ENCODE peak calls at places on chromosomes 6 and 20, in seven cellular contexts. V is neural progenitor cell, I is progenitor cell of endocrine pancreas, Z is MM.1S, M is HFFc6, R is foreskin fibroblast, S is HL-60. G is an unnamed sample.

GRCh38 chr6:131787955-131788712 is 19.7 kb upstream of the ENPP1 start:
- DNase-seq in R (peak), I (no peak), V (peak), Z (no peak), S (no peak), M (peak), G (no peak)

GRCh38 chr6:88246654-88247053 is 80.5 kb upstream of the CNR1 start:
- DNase-seq in S (no peak), V (no peak), R (no peak), I (no peak), M (no peak), Z (no peak), G (no peak)

GRCh38 chr6:98641929-98642328 is 192.4 kb upstream of the POU3F2 start:
- DNase-seq in Z (no peak), I (no peak), R (no peak), V (peak), S (no peak), M (no peak), G (peak)

GRCh38 chr6:98636941-98637340 is 197.4 kb upstream of the POU3F2 start:
- DNase-seq in R (no peak), I (no peak), V (peak), M (no peak), S (no peak), Z (no peak), G (no peak)

GRCh38 chr20:58545565-58546195 is 30.5 kb upstream of the APCDD1L start:
- DNase-seq in R (no peak), S (no peak), I (no peak), Z (no peak), V (no peak), M (no peak), G (no peak)

GRCh38 chr20:57614490-57615471 is 5.4 kb downstream of the ZBP1 start:
- DNase-seq in M (no peak), R (no peak), V (no peak), Z (no peak), S (no peak), I (no peak), G (no peak)

GRCh38 chr6:33746651-33747100 is at the start of gene IP6K3:
- DNase-seq in R (no peak), V (peak), Z (no peak), I (no peak), S (no peak), M (no peak), G (no peak)

GRCh38 chr20:14992961-14993360 is 655.5 kb upstream of the FLRT3 start:
- DNase-seq in S (no peak), V (no peak), R (peak), M (no peak), I (no peak), Z (no peak), G (no peak)

GRCh38 chr20:17933711-17934110 is 34.9 kb downstream of the SNX5 start:
- DNase-seq in V (peak), M (no peak), S (no peak), R (no peak), I (no peak), Z (no peak), G (no peak)

GRCh38 chr6:142605922-142606321 is 304.1 kb downstream of the ADGRG6 start:
- DNase-seq in S (peak), I (no peak), M (peak), V (no peak), R (peak), Z (no peak), G (no peak)

GRCh38 chr6:132414332-132414731 is 13.1 kb upstream of the MOXD1 start:
- DNase-seq in S (no peak), M (no peak), I (no peak), V (no peak), Z (no peak), R (no peak), G (no peak)

GRCh38 chr6:154511735-154512097 is 1.2 kb upstream of the CNKSR3 start:
- DNase-seq in M (no peak), V (no peak), Z (no peak), I (no peak), S (no peak), R (no peak), G (no peak)

GRCh38 chr6:154508573-154509375 is 1.7 kb downstream of the CNKSR3 start:
- DNase-seq in S (no peak), R (no peak), M (no peak), Z (no peak), I (no peak), V (no peak), G (peak)

GRCh38 chr6:154512214-154512613 is 1.7 kb upstream of the CNKSR3 start:
- DNase-seq in R (no peak), M (no peak), S (no peak), Z (no peak), I (no peak), V (no peak), G (no peak)

GRCh38 chr6:154509421-154510143 is 903 bp downstream of the CNKSR3 start:
- DNase-seq in S (peak), R (no peak), I (peak), M (no peak), Z (no peak), V (peak), G (peak)

DNA sequence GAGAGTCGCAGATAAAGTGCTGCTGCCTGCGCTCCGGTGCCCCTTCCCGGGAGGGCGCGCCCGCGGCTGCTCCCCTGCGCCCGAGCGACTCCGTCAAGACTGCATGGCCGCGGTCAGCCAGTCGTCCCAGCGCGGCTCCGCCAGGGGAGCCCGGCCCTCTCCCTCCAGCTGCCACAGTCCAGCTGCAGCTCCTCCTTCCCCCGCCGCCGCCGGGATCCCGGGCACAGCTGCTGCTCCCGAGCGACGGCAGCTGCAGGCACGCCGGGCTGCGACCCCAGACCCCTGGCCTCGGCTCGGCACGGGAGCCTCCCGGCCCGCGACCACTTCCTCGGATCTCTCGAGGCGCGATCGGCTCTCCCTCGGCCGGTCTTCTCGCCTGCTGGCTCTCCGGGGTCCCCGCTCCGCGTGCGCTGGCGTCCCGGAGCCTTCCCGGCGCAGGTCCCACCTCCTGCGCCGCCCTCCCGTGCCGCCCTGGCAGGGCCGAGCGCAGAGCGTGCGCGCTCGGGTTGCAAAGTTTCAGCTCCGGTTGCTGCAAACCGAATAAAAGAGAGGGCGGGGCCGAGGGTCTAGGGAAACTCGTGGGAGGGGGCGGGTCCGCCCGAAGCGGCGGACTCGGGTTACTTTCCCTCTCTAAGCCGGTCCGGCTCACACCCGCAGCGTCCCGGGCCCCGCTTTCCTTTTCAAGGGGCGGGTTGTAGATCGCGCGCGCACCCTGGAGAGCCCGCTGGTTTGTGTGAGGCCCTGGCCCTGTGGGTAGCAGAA is at the start of gene CNKSR3:
- DNase-seq in V (peak), Z (peak), I (peak), R (peak), S (peak), M (peak), G (peak)
- TF ChIP-seq CTCF in V (peak), Z (no peak), I (peak), R (no peak), S (no peak), M (no peak), G (no peak)

DNA sequence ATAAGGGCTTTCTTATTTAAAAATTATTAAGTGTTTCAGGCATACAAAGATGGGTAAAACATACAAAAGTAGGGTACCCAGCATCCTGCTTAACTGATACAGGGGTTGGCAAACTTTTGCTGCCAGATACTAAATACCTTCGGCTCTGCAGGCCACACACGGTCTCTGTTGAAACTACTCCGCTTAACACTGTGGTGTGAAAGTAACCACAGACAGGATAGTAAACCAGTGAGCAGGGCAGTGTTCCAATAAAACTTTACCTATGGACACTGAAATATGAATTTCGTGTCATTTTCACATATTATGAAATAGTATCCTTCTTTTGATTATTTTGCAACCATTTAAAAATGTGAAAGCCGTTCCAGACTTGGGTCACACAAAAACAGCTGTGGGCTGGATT is 92.4 kb downstream of the EYA2 start:
- DNase-seq in R (no peak), I (no peak), V (no peak), S (no peak), M (no peak), Z (no peak), G (no peak)
- TF ChIP-seq CTCF in R (no peak), I (no peak), V (no peak), S (no peak), M (no peak), Z (no peak), G (no peak)

GRCh38 chr20:770691-771090 is 2.4 kb upstream of the SLC52A3 start:
- DNase-seq in R (no peak), V (no peak), S (no peak), Z (no peak), I (no peak), M (no peak), G (no peak)

GRCh38 chr20:771741-772464 is 3.6 kb upstream of the SLC52A3 start:
- DNase-seq in S (no peak), I (no peak), M (no peak), V (no peak), R (no peak), Z (no peak), G (no peak)

GRCh38 chr20:766906-767305 is 1.4 kb downstream of the SLC52A3 start:
- DNase-seq in S (no peak), R (no peak), I (no peak), M (no peak), V (no peak), Z (no peak), G (no peak)

GRCh38 chr20:764255-764654 is 4.0 kb downstream of the SLC52A3 start:
- DNase-seq in R (no peak), Z (no peak), M (no peak), I (no peak), V (no peak), S (no peak), G (no peak)

GRCh38 chr20:768426-768978 is at the start of gene SLC52A3:
- DNase-seq in Z (no peak), I (peak), V (peak), M (no peak), R (no peak), S (no peak), G (peak)
- TF ChIP-seq CTCF in Z (peak), I (peak), V (peak), M (peak), R (no peak), S (no peak), G (peak)

GRCh38 chr6:24882835-24883555 is 52.8 kb downstream of the RIPOR2 start:
- DNase-seq in V (no peak), I (no peak), Z (no peak), S (no peak), R (no peak), M (no peak), G (no peak)

GRCh38 chr6:24887520-24887919 is 48.2 kb downstream of the RIPOR2 start:
- DNase-seq in S (no peak), M (no peak), V (no peak), I (no peak), R (no peak), Z (no peak), G (no peak)

GRCh38 chr6:24879351-24879750 is 56.4 kb downstream of the RIPOR2 start:
- DNase-seq in M (peak), R (no peak), S (no peak), I (no peak), Z (no peak), V (no peak), G (no peak)

GRCh38 chr6:24883618-24884017 is 52.1 kb downstream of the RIPOR2 start:
- DNase-seq in R (peak), V (no peak), I (no peak), Z (no peak), M (peak), S (no peak), G (no peak)

DNA sequence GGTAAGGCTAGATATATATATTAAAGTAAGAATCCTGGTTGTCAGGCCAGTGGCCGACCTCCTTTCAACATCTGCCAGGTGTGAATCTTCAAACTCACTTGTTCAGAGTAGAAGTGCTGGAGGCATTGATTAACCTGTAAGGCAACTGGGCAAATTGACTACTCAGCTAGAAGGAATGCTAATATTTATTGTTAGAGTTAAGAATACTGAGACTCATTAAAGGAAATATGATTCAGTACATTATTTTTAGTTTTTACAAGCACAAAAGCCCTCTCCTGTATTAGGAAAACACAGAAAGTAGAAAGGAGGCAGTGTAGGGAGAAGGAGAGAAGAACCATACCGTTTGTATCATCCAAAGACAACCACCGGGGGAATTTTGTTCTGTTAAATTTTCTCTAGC is 53.5 kb downstream of the RIPOR2 start:
- DNase-seq in M (peak), R (no peak), S (no peak), V (no peak), Z (no peak), I (no peak), G (no peak)
- TF ChIP-seq CTCF in M (peak), R (no peak), S (no peak), V (no peak), Z (no peak), I (no peak), G (no peak)

GRCh38 chr20:13753436-13754036 is 31.2 kb downstream of the ESF1 start:
- DNase-seq in R (no peak), M (no peak), Z (no peak), I (no peak), V (no peak), S (no peak), G (no peak)

GRCh38 chr20:13758884-13759283 is 25.8 kb downstream of the ESF1 start:
- DNase-seq in R (no peak), Z (peak), S (no peak), M (no peak), I (no peak), V (no peak), G (no peak)

GRCh38 chr20:13756551-13756950 is 28.2 kb downstream of the ESF1 start:
- DNase-seq in S (no peak), V (no peak), I (no peak), R (no peak), Z (no peak), M (no peak), G (no peak)

GRCh38 chr20:13749811-13750210 is 34.9 kb downstream of the ESF1 start:
- DNase-seq in R (no peak), I (no peak), M (no peak), Z (no peak), S (peak), V (no peak), G (no peak)

GRCh38 chr20:13755809-13756208 is 28.9 kb downstream of the ESF1 start:
- DNase-seq in S (no peak), R (no peak), Z (no peak), M (no peak), I (no peak), V (no peak), G (no peak)
- TF ChIP-seq CTCF in S (no peak), R (no peak), Z (no peak), M (no peak), I (no peak), V (no peak), G (no peak)

GRCh38 chr6:2469428-2469827 is 224.0 kb upstream of the GMDS start:
- DNase-seq in M (no peak), R (no peak), I (no peak), V (no peak), Z (no peak), S (no peak), G (no peak)
- TF ChIP-seq CTCF in M (no peak), R (no peak), I (no peak), V (no peak), Z (no peak), S (no peak), G (no peak)

GRCh38 chr6:4023240-4023639 is 55.7 kb downstream of the FAM217A start:
- DNase-seq in R (no peak), V (no peak), Z (no peak), I (no peak), S (no peak), M (no peak), G (no peak)

GRCh38 chr6:4021862-4022715 is 56.8 kb downstream of the FAM217A start:
- DNase-seq in V (no peak), M (peak), S (no peak), I (no peak), Z (no peak), R (no peak), G (no peak)

GRCh38 chr6:4020822-4021132 is 58.2 kb downstream of the FAM217A start:
- DNase-seq in I (no peak), Z (no peak), R (no peak), S (no peak), V (no peak), M (no peak), G (no peak)

GRCh38 chr6:4018194-4019111 is 60.5 kb downstream of the FAM217A start:
- DNase-seq in M (peak), S (peak), V (peak), I (peak), R (peak), Z (peak), G (peak)

DNA sequence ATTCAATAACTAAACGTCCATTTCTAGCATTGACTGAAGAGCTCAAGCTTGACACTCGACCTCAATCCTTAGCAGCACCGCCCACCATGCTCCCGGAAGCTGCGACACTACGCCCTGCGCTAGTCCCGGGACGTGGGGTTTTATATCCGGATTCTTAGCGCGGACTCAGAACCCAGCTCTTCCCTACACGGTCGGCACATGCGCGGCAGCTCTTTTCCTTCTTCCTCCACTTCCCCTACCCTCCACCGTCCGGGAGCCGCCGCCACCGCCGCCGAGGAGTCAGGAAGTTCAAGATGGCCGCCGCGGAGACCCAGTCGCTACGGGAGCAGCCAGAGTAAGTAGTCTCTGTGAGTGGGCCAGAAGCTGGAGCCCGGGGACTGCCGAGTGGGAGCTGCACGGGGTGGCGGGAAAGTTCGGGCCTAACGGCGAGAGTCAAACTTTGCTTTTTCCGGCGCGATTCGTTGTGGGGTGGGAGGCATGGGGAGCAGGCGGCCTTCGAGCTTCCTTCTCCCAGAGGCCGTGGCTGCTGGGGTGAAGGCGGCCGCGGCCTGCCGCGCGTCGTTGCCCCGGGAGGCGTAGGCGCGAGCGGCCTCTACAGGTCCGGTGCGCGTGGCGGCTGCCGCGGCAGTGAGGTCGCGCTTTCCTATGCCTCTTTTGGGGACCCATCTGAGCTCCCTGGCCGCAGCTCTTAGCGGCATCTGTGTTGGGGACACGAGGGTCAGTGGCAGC is 57.6 kb downstream of the FAM217A start:
- DNase-seq in V (peak), Z (peak), M (peak), I (peak), R (peak), S (peak), G (peak)
- TF ChIP-seq CTCF in V (peak), Z (peak), M (peak), I (peak), R (peak), S (peak), G (no peak)

DNA sequence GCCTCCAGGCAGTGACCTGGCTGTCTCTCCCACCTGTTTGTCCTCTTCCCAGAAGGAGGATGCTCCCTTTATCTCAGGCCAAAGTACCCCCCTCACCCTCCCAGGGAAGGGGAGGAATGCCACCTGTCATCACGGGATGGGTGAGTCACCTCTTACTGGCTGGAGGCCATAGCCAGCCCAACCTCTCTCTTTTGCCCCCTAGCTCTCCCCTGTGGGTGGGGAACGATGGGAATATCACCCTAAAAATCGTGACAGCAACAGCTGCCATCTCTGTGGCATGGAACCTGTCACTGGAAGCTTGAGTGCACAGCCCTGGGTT is 137.5 kb upstream of the PTPN1 start:
- DNase-seq in Z (no peak), I (no peak), V (no peak), R (no peak), M (no peak), S (no peak), G (peak)
- TF ChIP-seq CTCF in Z (no peak), I (no peak), V (no peak), R (no peak), M (no peak), S (no peak), G (no peak)